ENCODE peak calls at places on chromosomes 13 and 19, in five cellular contexts. One of them, this sample, is unnamed.

GRCh38 chr13:50292082-50292481 is 276.8 kb downstream of the KCNRG start:
- DNase-seq in tibial nerve: no peak
- DNase-seq in EL: no peak
- DNase-seq in nephron progenitor cell: no peak
- DNase-seq in activated CD4-positive, alpha-beta memory T cell treated with anti-CD3 and anti-CD28 coated beads, Interleukin-2, amount 10 ng/mL, durations not matched to agents 7 days and 5 days: no peak
- DNase-seq in this sample: no peak

GRCh38 chr19:2247433-2248101 is 1.6 kb upstream of the AMH start:
- DNase-seq in nephron progenitor cell: no peak
- DNase-seq in tibial nerve: no peak
- DNase-seq in activated CD4-positive, alpha-beta memory T cell treated with anti-CD3 and anti-CD28 coated beads, Interleukin-2, amount 10 ng/mL, durations not matched to agents 7 days and 5 days: no peak
- DNase-seq in EL: no peak
- DNase-seq in this sample: no peak

GRCh38 chr19:5086725-5087439 is 118.0 kb downstream of the KDM4B start:
- DNase-seq in activated CD4-positive, alpha-beta memory T cell treated with anti-CD3 and anti-CD28 coated beads, Interleukin-2, amount 10 ng/mL, durations not matched to agents 7 days and 5 days: no peak
- DNase-seq in nephron progenitor cell: no peak
- DNase-seq in tibial nerve: no peak
- DNase-seq in EL: no peak
- DNase-seq in this sample: no peak

GRCh38 chr19:49916839-49917733 is 11.9 kb upstream of the ATF5 start:
- DNase-seq in tibial nerve: no peak
- DNase-seq in activated CD4-positive, alpha-beta memory T cell treated with anti-CD3 and anti-CD28 coated beads, Interleukin-2, amount 10 ng/mL, durations not matched to agents 7 days and 5 days: no peak
- DNase-seq in nephron progenitor cell: no peak
- DNase-seq in EL: no peak
- DNase-seq in this sample: no peak

GRCh38 chr13:110392510-110393233 is 85.6 kb downstream of the COL4A2 start:
- DNase-seq in tibial nerve: no peak
- DNase-seq in nephron progenitor cell: no peak
- DNase-seq in activated CD4-positive, alpha-beta memory T cell treated with anti-CD3 and anti-CD28 coated beads, Interleukin-2, amount 10 ng/mL, durations not matched to agents 7 days and 5 days: no peak
- DNase-seq in EL: peak; percentile 68
- DNase-seq in this sample: no peak

GRCh38 chr19:49570138-49570856 is 10.1 kb downstream of the NOSIP start:
- DNase-seq in activated CD4-positive, alpha-beta memory T cell treated with anti-CD3 and anti-CD28 coated beads, Interleukin-2, amount 10 ng/mL, durations not matched to agents 7 days and 5 days: peak; percentile 81
- DNase-seq in tibial nerve: no peak
- DNase-seq in EL: peak; percentile 83
- DNase-seq in nephron progenitor cell: peak; percentile 60
- DNase-seq in this sample: peak; percentile 75

GRCh38 chr13:102642029-102642428 is 45.2 kb downstream of the TPP2 start:
- DNase-seq in tibial nerve: no peak
- DNase-seq in EL: no peak
- DNase-seq in nephron progenitor cell: no peak
- DNase-seq in activated CD4-positive, alpha-beta memory T cell treated with anti-CD3 and anti-CD28 coated beads, Interleukin-2, amount 10 ng/mL, durations not matched to agents 7 days and 5 days: no peak
- DNase-seq in this sample: no peak

GRCh38 chr13:48214519-48215121 is 18.4 kb upstream of the ITM2B start:
- DNase-seq in tibial nerve: no peak
- DNase-seq in EL: no peak
- DNase-seq in nephron progenitor cell: no peak
- DNase-seq in activated CD4-positive, alpha-beta memory T cell treated with anti-CD3 and anti-CD28 coated beads, Interleukin-2, amount 10 ng/mL, durations not matched to agents 7 days and 5 days: peak; percentile 39
- DNase-seq in this sample: peak; percentile 9

GRCh38 chr13:97391201-97391600 is 42.8 kb upstream of the RAP2A start:
- DNase-seq in EL: peak; percentile 34
- DNase-seq in activated CD4-positive, alpha-beta memory T cell treated with anti-CD3 and anti-CD28 coated beads, Interleukin-2, amount 10 ng/mL, durations not matched to agents 7 days and 5 days: no peak
- DNase-seq in nephron progenitor cell: no peak
- DNase-seq in tibial nerve: no peak
- DNase-seq in this sample: no peak

GRCh38 chr13:95623141-95623540 is 21.4 kb downstream of the DZIP1 start:
- DNase-seq in activated CD4-positive, alpha-beta memory T cell treated with anti-CD3 and anti-CD28 coated beads, Interleukin-2, amount 10 ng/mL, durations not matched to agents 7 days and 5 days: no peak
- DNase-seq in EL: no peak
- DNase-seq in tibial nerve: no peak
- DNase-seq in nephron progenitor cell: no peak
- DNase-seq in this sample: no peak

GRCh38 chr13:27830010-27830409 is 37.7 kb downstream of the GSX1 start:
- DNase-seq in nephron progenitor cell: peak; percentile 88
- DNase-seq in EL: peak; percentile 23
- DNase-seq in tibial nerve: no peak
- DNase-seq in activated CD4-positive, alpha-beta memory T cell treated with anti-CD3 and anti-CD28 coated beads, Interleukin-2, amount 10 ng/mL, durations not matched to agents 7 days and 5 days: peak; percentile 55
- DNase-seq in this sample: no peak

GRCh38 chr19:5559804-5560133 is 8.0 kb downstream of the TINCR start:
- DNase-seq in activated CD4-positive, alpha-beta memory T cell treated with anti-CD3 and anti-CD28 coated beads, Interleukin-2, amount 10 ng/mL, durations not matched to agents 7 days and 5 days: no peak
- DNase-seq in tibial nerve: no peak
- DNase-seq in EL: no peak
- DNase-seq in nephron progenitor cell: no peak
- DNase-seq in this sample: no peak

GRCh38 chr13:77521595-77522367 is 13.7 kb upstream of the SCEL start:
- DNase-seq in activated CD4-positive, alpha-beta memory T cell treated with anti-CD3 and anti-CD28 coated beads, Interleukin-2, amount 10 ng/mL, durations not matched to agents 7 days and 5 days: no peak
- DNase-seq in EL: peak; percentile 14
- DNase-seq in tibial nerve: no peak
- DNase-seq in nephron progenitor cell: no peak
- DNase-seq in this sample: peak; percentile 55

GRCh38 chr13:70568571-70568970 is 460.3 kb upstream of the KLHL1 start:
- DNase-seq in tibial nerve: no peak
- DNase-seq in EL: peak; percentile 2
- DNase-seq in nephron progenitor cell: peak; percentile 15
- DNase-seq in activated CD4-positive, alpha-beta memory T cell treated with anti-CD3 and anti-CD28 coated beads, Interleukin-2, amount 10 ng/mL, durations not matched to agents 7 days and 5 days: no peak
- DNase-seq in this sample: no peak

GRCh38 chr19:41696402-41697197 is 8.5 kb upstream of the CEACAM7 start:
- DNase-seq in activated CD4-positive, alpha-beta memory T cell treated with anti-CD3 and anti-CD28 coated beads, Interleukin-2, amount 10 ng/mL, durations not matched to agents 7 days and 5 days: no peak
- DNase-seq in tibial nerve: no peak
- DNase-seq in nephron progenitor cell: peak; percentile 10
- DNase-seq in EL: no peak
- DNase-seq in this sample: no peak

GRCh38 chr13:97352815-97353214 is 81.2 kb upstream of the RAP2A start:
- DNase-seq in tibial nerve: no peak
- DNase-seq in nephron progenitor cell: no peak
- DNase-seq in EL: no peak
- DNase-seq in activated CD4-positive, alpha-beta memory T cell treated with anti-CD3 and anti-CD28 coated beads, Interleukin-2, amount 10 ng/mL, durations not matched to agents 7 days and 5 days: no peak
- DNase-seq in this sample: no peak

GRCh38 chr13:113633485-113633873 is 24.5 kb downstream of the ATP4B start:
- DNase-seq in EL: no peak
- DNase-seq in tibial nerve: no peak
- DNase-seq in nephron progenitor cell: no peak
- DNase-seq in activated CD4-positive, alpha-beta memory T cell treated with anti-CD3 and anti-CD28 coated beads, Interleukin-2, amount 10 ng/mL, durations not matched to agents 7 days and 5 days: no peak
- DNase-seq in this sample: no peak

GRCh38 chr19:42099336-42099925 is 23.5 kb downstream of the ZNF574 start:
- DNase-seq in activated CD4-positive, alpha-beta memory T cell treated with anti-CD3 and anti-CD28 coated beads, Interleukin-2, amount 10 ng/mL, durations not matched to agents 7 days and 5 days: no peak
- DNase-seq in tibial nerve: no peak
- DNase-seq in nephron progenitor cell: no peak
- DNase-seq in EL: no peak
- DNase-seq in this sample: no peak

GRCh38 chr13:59776924-59777690 is 386.6 kb downstream of the DIAPH3 start:
- DNase-seq in tibial nerve: no peak
- DNase-seq in activated CD4-positive, alpha-beta memory T cell treated with anti-CD3 and anti-CD28 coated beads, Interleukin-2, amount 10 ng/mL, durations not matched to agents 7 days and 5 days: no peak
- DNase-seq in nephron progenitor cell: no peak
- DNase-seq in EL: peak; percentile 86
- DNase-seq in this sample: peak; percentile 93

GRCh38 chr13:102892504-102892903 is 46.7 kb downstream of the ERCC5 start:
- DNase-seq in activated CD4-positive, alpha-beta memory T cell treated with anti-CD3 and anti-CD28 coated beads, Interleukin-2, amount 10 ng/mL, durations not matched to agents 7 days and 5 days: no peak
- DNase-seq in EL: no peak
- DNase-seq in nephron progenitor cell: no peak
- DNase-seq in tibial nerve: no peak
- DNase-seq in this sample: no peak

GRCh38 chr19:29325241-29325975 is 112.5 kb upstream of the UQCRFS1 start:
- DNase-seq in nephron progenitor cell: no peak
- DNase-seq in EL: no peak
- DNase-seq in tibial nerve: no peak
- DNase-seq in activated CD4-positive, alpha-beta memory T cell treated with anti-CD3 and anti-CD28 coated beads, Interleukin-2, amount 10 ng/mL, durations not matched to agents 7 days and 5 days: no peak
- DNase-seq in this sample: no peak

GRCh38 chr19:10752237-10752912 is 34.5 kb downstream of the DNM2 start:
- DNase-seq in tibial nerve: no peak
- DNase-seq in activated CD4-positive, alpha-beta memory T cell treated with anti-CD3 and anti-CD28 coated beads, Interleukin-2, amount 10 ng/mL, durations not matched to agents 7 days and 5 days: no peak
- DNase-seq in nephron progenitor cell: no peak
- DNase-seq in EL: no peak
- DNase-seq in this sample: no peak

GRCh38 chr13:42396501-42396900 is 124.5 kb downstream of the AKAP11 start:
- DNase-seq in nephron progenitor cell: no peak
- DNase-seq in EL: no peak
- DNase-seq in tibial nerve: no peak
- DNase-seq in activated CD4-positive, alpha-beta memory T cell treated with anti-CD3 and anti-CD28 coated beads, Interleukin-2, amount 10 ng/mL, durations not matched to agents 7 days and 5 days: peak; percentile 88
- DNase-seq in this sample: no peak

GRCh38 chr13:109764474-109765292 is 21.7 kb downstream of the IRS2 start:
- DNase-seq in activated CD4-positive, alpha-beta memory T cell treated with anti-CD3 and anti-CD28 coated beads, Interleukin-2, amount 10 ng/mL, durations not matched to agents 7 days and 5 days: peak; percentile 24
- DNase-seq in EL: no peak
- DNase-seq in nephron progenitor cell: no peak
- DNase-seq in tibial nerve: no peak
- DNase-seq in this sample: peak; percentile 58

GRCh38 chr13:23868521-23868920 is 20.7 kb downstream of the MIPEP start:
- DNase-seq in EL: peak; percentile 44
- DNase-seq in activated CD4-positive, alpha-beta memory T cell treated with anti-CD3 and anti-CD28 coated beads, Interleukin-2, amount 10 ng/mL, durations not matched to agents 7 days and 5 days: no peak
- DNase-seq in tibial nerve: no peak
- DNase-seq in nephron progenitor cell: no peak
- DNase-seq in this sample: peak; percentile 92

GRCh38 chr19:35143231-35143715 is at the start of gene FXYD7:
- DNase-seq in nephron progenitor cell: peak; percentile 56
- DNase-seq in tibial nerve: no peak
- DNase-seq in activated CD4-positive, alpha-beta memory T cell treated with anti-CD3 and anti-CD28 coated beads, Interleukin-2, amount 10 ng/mL, durations not matched to agents 7 days and 5 days: no peak
- DNase-seq in EL: no peak
- DNase-seq in this sample: no peak

GRCh38 chr19:35479278-35479677 is 11.0 kb downstream of the KRTDAP start:
- DNase-seq in nephron progenitor cell: no peak
- DNase-seq in tibial nerve: no peak
- DNase-seq in activated CD4-positive, alpha-beta memory T cell treated with anti-CD3 and anti-CD28 coated beads, Interleukin-2, amount 10 ng/mL, durations not matched to agents 7 days and 5 days: no peak
- DNase-seq in EL: no peak
- DNase-seq in this sample: no peak

GRCh38 chr19:16384688-16385087 is 60.1 kb downstream of the KLF2 start:
- DNase-seq in nephron progenitor cell: no peak
- DNase-seq in activated CD4-positive, alpha-beta memory T cell treated with anti-CD3 and anti-CD28 coated beads, Interleukin-2, amount 10 ng/mL, durations not matched to agents 7 days and 5 days: no peak
- DNase-seq in tibial nerve: no peak
- DNase-seq in EL: no peak
- DNase-seq in this sample: no peak

GRCh38 chr13:61795580-61795979 is 379.9 kb upstream of the PCDH20 start:
- DNase-seq in activated CD4-positive, alpha-beta memory T cell treated with anti-CD3 and anti-CD28 coated beads, Interleukin-2, amount 10 ng/mL, durations not matched to agents 7 days and 5 days: no peak
- DNase-seq in EL: no peak
- DNase-seq in nephron progenitor cell: no peak
- DNase-seq in tibial nerve: no peak
- DNase-seq in this sample: no peak

GRCh38 chr13:99282264-99283231 is 24.4 kb upstream of the GPR18 start:
- DNase-seq in tibial nerve: no peak
- DNase-seq in EL: no peak
- DNase-seq in nephron progenitor cell: no peak
- DNase-seq in activated CD4-positive, alpha-beta memory T cell treated with anti-CD3 and anti-CD28 coated beads, Interleukin-2, amount 10 ng/mL, durations not matched to agents 7 days and 5 days: no peak
- DNase-seq in this sample: no peak

GRCh38 chr19:41871573-41872383 is 5.3 kb upstream of the CD79A start:
- DNase-seq in tibial nerve: no peak
- DNase-seq in activated CD4-positive, alpha-beta memory T cell treated with anti-CD3 and anti-CD28 coated beads, Interleukin-2, amount 10 ng/mL, durations not matched to agents 7 days and 5 days: peak; percentile 86
- DNase-seq in EL: peak; percentile 30
- DNase-seq in nephron progenitor cell: no peak
- DNase-seq in this sample: peak; percentile 20

GRCh38 chr19:35254341-35255297 is 5.8 kb downstream of the LSR start:
- DNase-seq in nephron progenitor cell: no peak
- DNase-seq in activated CD4-positive, alpha-beta memory T cell treated with anti-CD3 and anti-CD28 coated beads, Interleukin-2, amount 10 ng/mL, durations not matched to agents 7 days and 5 days: no peak
- DNase-seq in tibial nerve: no peak
- DNase-seq in EL: no peak
- DNase-seq in this sample: no peak

GRCh38 chr13:97856001-97856675 is 97.3 kb upstream of the IPO5 start:
- DNase-seq in tibial nerve: peak; percentile 45
- DNase-seq in nephron progenitor cell: peak; percentile 17
- DNase-seq in activated CD4-positive, alpha-beta memory T cell treated with anti-CD3 and anti-CD28 coated beads, Interleukin-2, amount 10 ng/mL, durations not matched to agents 7 days and 5 days: no peak
- DNase-seq in EL: peak; percentile 8
- DNase-seq in this sample: peak; percentile 31

GRCh38 chr13:26719356-26719945 is 41.1 kb downstream of the GPR12 start:
- DNase-seq in activated CD4-positive, alpha-beta memory T cell treated with anti-CD3 and anti-CD28 coated beads, Interleukin-2, amount 10 ng/mL, durations not matched to agents 7 days and 5 days: no peak
- DNase-seq in tibial nerve: no peak
- DNase-seq in EL: peak; percentile 25
- DNase-seq in nephron progenitor cell: no peak
- DNase-seq in this sample: peak; percentile 29

GRCh38 chr19:2962018-2962670 is 15.2 kb upstream of the TLE6 start:
- DNase-seq in tibial nerve: no peak
- DNase-seq in nephron progenitor cell: peak; percentile 61
- DNase-seq in activated CD4-positive, alpha-beta memory T cell treated with anti-CD3 and anti-CD28 coated beads, Interleukin-2, amount 10 ng/mL, durations not matched to agents 7 days and 5 days: peak; percentile 54
- DNase-seq in EL: peak; percentile 80
- DNase-seq in this sample: peak; percentile 59

This sample was measured in HCEC 1CT.